ENCODE peak calls at places on chromosome X, in four cellular contexts. O is mammary epithelial cell, V is CD14-positive monocyte, K is retinal pigment epithelial cell. M is an unnamed sample.
A peak's percentile ranks its signal among the peaks of the same experiment; 100 is the strongest.

GRCh38 chrX:54479471-54480122 is 16.4 kb downstream of the FGD1 start:
- DNase-seq in V (no peak), O (no peak), K (no peak), M (no peak)

GRCh38 chrX:100745806-100746537 is 14.1 kb upstream of the SYTL4 start:
- DNase-seq in K (no peak), O (no peak), V (no peak), M (no peak)

GRCh38 chrX:5051831-5052491 is 1176.7 kb downstream of the NLGN4X start:
- DNase-seq in O (peak; percentile 82), K (peak; percentile 91), V (peak; percentile 47), M (no peak)

GRCh38 chrX:104351173-104351769 is 96.5 kb upstream of the ESX1 start:
- DNase-seq in O (peak; percentile 91), V (no peak), K (peak; percentile 48), M (no peak)

GRCh38 chrX:40449396-40449795 is 131.4 kb upstream of the ATP6AP2 start:
- DNase-seq in V (no peak), O (peak; percentile 81), K (no peak), M (no peak)

GRCh38 chrX:68732906-68733493 is 85.5 kb downstream of the STARD8 start:
- DNase-seq in O (peak; percentile 34), V (peak; percentile 55), K (no peak), M (peak; percentile 71)

GRCh38 chrX:109384569-109385174 is 97.2 kb downstream of the GUCY2F start:
- DNase-seq in K (no peak), O (no peak), V (no peak), M (no peak)

GRCh38 chrX:116278819-116279218 is 108.3 kb downstream of the AGTR2 start:
- DNase-seq in O (no peak), V (no peak), K (no peak), M (no peak)

GRCh38 chrX:103175944-103176753 is 38.8 kb upstream of the BEX4 start:
- DNase-seq in O (peak; percentile 23), V (peak; percentile 45), K (no peak), M (peak; percentile 72)

GRCh38 chrX:124791492-124792095 is 445.2 kb downstream of the SH2D1A start:
- DNase-seq in V (no peak), K (no peak), O (no peak), M (no peak)

GRCh38 chrX:13078739-13079444 is 34.5 kb upstream of the FAM9C start:
- DNase-seq in K (no peak), O (no peak), V (peak; percentile 48), M (peak; percentile 48)

GRCh38 chrX:84188320-84188834 is 378 bp upstream of the RPS6KA6 start:
- DNase-seq in K (no peak), O (peak; percentile 14), V (no peak), M (peak; percentile 51)

GRCh38 chrX:106401965-106402559 is 209.7 kb upstream of the RADX start:
- DNase-seq in O (no peak), K (no peak), V (no peak), M (no peak)

GRCh38 chrX:31590581-31591113 is 518.8 kb upstream of the FTHL17 start:
- DNase-seq in V (no peak), O (peak; percentile 48), K (no peak), M (no peak)

GRCh38 chrX:14509325-14510057 is 19.8 kb upstream of the GLRA2 start:
- DNase-seq in O (no peak), K (no peak), V (no peak), M (no peak)

GRCh38 chrX:16124201-16124600 is 836 bp downstream of the GRPR start:
- DNase-seq in V (no peak), K (no peak), O (no peak), M (no peak)

GRCh38 chrX:46125139-46125538 is 420.1 kb downstream of the ZNF674 start:
- DNase-seq in K (no peak), O (no peak), V (no peak), M (no peak)

GRCh38 chrX:57651169-57651919 is 28.7 kb downstream of the NLRP2B start:
- DNase-seq in O (no peak), K (no peak), V (no peak), M (no peak)

GRCh38 chrX:72460715-72461114 is 111.9 kb downstream of the HDAC8 start:
- DNase-seq in O (no peak), V (no peak), K (no peak), M (no peak)

GRCh38 chrX:71579136-71579989 is 1.1 kb downstream of the GCNA start:
- DNase-seq in V (no peak), O (no peak), K (no peak), M (no peak)

GRCh38 chrX:113929004-113929403 is 654.9 kb upstream of the HTR2C start:
- DNase-seq in O (peak; percentile 39), V (no peak), K (peak; percentile 63), M (peak; percentile 35)

GRCh38 chrX:40130207-40130606 is 32.4 kb upstream of the BCOR start:
- DNase-seq in O (peak; percentile 67), K (peak; percentile 74), V (no peak), M (no peak)

GRCh38 chrX:49673394-49673793 is 22.4 kb downstream of the PAGE1 start:
- DNase-seq in O (no peak), K (no peak), V (no peak), M (no peak)

GRCh38 chrX:132940727-132941162 is 17.7 kb downstream of the HS6ST2 start:
- DNase-seq in V (no peak), K (no peak), O (no peak), M (no peak)

GRCh38 chrX:5810636-5811035 is 418.0 kb downstream of the NLGN4X start:
- DNase-seq in K (no peak), O (no peak), V (no peak), M (no peak)

GRCh38 chrX:49137492-49137891 is 14.0 kb upstream of the GPKOW start:
- DNase-seq in K (no peak), O (no peak), V (no peak), M (no peak)

GRCh38 chrX:27548624-27549023 is 41.5 kb upstream of the DCAF8L2 start:
- DNase-seq in V (no peak), O (no peak), K (no peak), M (no peak)

GRCh38 chrX:37060999-37061398 is 52.8 kb downstream of the FAM47C start:
- DNase-seq in O (peak; percentile 46), K (peak; percentile 4), V (no peak), M (no peak)

GRCh38 chrX:13008189-13008533 is 33.3 kb downstream of the TMSB4X start:
- DNase-seq in K (no peak), O (no peak), V (no peak), M (no peak)

DNA sequence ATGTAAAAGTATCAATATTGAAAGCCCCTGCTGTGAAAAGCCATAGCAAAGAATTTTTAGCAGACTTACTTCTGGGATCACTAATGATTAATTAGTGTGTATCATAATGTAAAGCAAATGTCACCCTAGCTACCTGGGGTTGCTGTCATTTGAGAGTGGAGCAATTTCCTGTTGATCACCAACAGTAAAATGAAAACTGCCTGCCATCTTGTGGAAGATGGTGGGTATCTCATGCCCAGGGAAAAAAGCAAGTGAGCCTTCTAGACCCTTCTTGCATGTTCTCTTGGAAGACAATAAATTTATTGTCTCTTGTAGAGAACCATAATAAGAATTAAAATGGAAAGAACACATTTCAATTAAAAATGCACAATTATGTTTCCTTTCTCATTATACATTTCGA is 360.2 kb downstream of the ZIC3 start:
- DNase-seq in V (no peak), K (no peak), O (no peak), M (no peak)
- TF ChIP-seq CTCF in V (no peak), K (no peak), O (no peak), M (peak; percentile 13)

DNA sequence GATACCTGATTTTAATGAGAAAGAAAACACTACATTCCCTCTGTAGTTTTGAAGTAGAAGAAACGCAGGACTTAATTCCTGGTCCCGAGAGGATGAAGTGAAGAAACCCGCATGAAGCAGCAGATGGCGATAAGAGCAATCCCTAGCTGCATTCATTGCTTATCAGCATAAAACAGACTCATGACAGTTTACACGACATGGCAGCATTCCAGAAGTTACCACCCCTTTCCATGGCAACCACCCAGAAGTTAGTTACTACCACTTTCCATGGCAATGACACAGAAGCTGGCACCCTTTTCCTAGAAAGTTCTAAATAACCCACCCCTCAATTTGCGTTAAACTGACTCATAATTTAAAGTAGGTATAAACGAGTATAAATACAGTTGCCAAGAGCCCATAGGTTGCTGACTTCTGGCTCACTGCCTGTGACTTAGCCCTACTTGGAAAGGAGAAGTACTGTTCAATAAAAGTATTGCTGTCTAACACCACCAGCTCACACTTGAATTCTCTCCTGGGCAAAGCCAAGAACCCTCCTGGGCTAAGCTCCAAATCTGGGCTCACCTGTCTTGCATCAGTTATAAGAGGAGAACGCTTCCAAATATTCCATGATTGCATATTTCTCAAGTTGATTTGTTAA is 5.5 kb upstream of the XAGE2 start:
- DNase-seq in V (no peak), K (peak; percentile 4), O (no peak), M (no peak)
- TF ChIP-seq CTCF in V (no peak), K (peak; percentile 22), O (no peak), M (no peak)

DNA sequence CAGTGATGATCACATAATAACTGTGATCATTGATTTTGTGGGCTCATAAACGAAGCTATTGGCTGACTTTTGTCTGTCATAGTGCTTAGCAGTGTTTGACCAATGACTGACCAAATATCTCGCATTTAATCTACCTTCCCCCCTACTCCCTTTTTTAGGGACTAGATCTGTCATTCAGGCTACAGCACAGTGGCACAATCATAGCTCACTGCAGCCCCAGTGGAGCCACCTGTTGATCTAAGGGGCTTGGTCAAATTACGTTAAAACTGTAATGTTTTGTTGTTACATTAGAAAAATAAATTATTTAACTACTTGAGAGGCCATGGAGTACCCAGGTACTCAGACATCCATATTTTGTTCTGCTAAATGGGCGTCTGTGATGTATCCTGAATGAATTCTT is 1.5 kb downstream of the FUNDC2 start:
- DNase-seq in K (no peak), O (peak; percentile 1), V (no peak), M (no peak)
- TF ChIP-seq CTCF in K (no peak), O (no peak), V (no peak), M (no peak)

DNA sequence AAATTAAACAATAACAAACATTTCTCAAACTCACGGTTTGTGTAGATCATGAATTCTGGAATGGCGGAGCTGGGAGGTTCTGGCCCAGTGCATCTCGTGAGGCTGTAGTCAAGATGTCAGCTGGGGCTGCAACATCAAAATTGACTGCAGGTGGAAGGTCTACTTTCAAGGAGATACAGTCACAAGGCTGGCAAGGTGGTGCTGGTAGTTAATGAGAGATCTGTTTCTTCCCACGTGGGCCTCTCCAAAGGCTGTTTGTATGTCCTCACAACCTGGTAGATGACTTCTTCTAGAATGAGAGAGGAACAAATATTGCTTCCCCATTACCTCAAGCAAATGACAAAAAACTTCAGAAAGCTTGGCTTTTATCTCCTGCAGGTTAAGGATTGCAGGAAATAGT is 8.0 kb upstream of the PRDX4 start:
- DNase-seq in K (no peak), O (no peak), V (no peak), M (no peak)
- TF ChIP-seq CTCF in K (no peak), O (no peak), V (no peak), M (no peak)

M was measured in stomach.